ENCODE peak calls at places on chromosomes 13 and 19, in ten cellular contexts. Y, O, Q, P, M, S, F, E, T and K are unnamed samples.

GRCh38 chr13:75860935-75861334 is 224.8 kb downstream of the LMO7 start:
- DNase-seq in Y (peak; percentile 28), O (no peak), Q (no peak), P (no peak), M (no peak), S (no peak), F (no peak), E (no peak), T (no peak), K (no peak)

GRCh38 chr19:30690935-30691505 is 318.8 kb downstream of the ZNF536 start:
- DNase-seq in Y (no peak), O (peak; percentile 25), Q (no peak), P (no peak), M (no peak), S (no peak), F (no peak), E (no peak), T (no peak), K (no peak)

GRCh38 chr19:38433268-38433733 is at the start of gene RYR1:
- DNase-seq in Y (peak; percentile 58), O (peak; percentile 95), Q (peak; percentile 37), P (peak; percentile 96), M (peak; percentile 50), S (no peak), F (peak; percentile 5), E (no peak), T (peak; percentile 56), K (peak; percentile 44)

GRCh38 chr19:13640611-13641010 is 123.7 kb upstream of the MRI1 start:
- DNase-seq in Y (no peak), O (no peak), Q (no peak), P (no peak), M (no peak), S (no peak), F (no peak), E (no peak), T (no peak), K (no peak)

GRCh38 chr13:96100457-96101220 is 10.7 kb downstream of the HS6ST3 start:
- DNase-seq in Y (no peak), O (no peak), Q (no peak), P (no peak), M (no peak), S (no peak), F (no peak), E (no peak), T (no peak), K (no peak)

GRCh38 chr13:90654970-90655369 is 692.5 kb upstream of the MIR17HG start:
- DNase-seq in Y (no peak), O (no peak), Q (no peak), P (no peak), M (no peak), S (no peak), F (no peak), E (no peak), T (no peak), K (no peak)

GRCh38 chr19:55578761-55579747 is 1.6 kb downstream of the ZNF579 start:
- DNase-seq in Y (no peak), O (no peak), Q (no peak), P (no peak), M (no peak), S (no peak), F (no peak), E (no peak), T (no peak), K (no peak)

GRCh38 chr13:113420833-113421600 is 32.3 kb downstream of the ADPRHL1 start:
- DNase-seq in Y (peak; percentile 20), O (no peak), Q (no peak), P (no peak), M (no peak), S (no peak), F (no peak), E (no peak), T (no peak), K (no peak)

GRCh38 chr19:21851596-21852345 is 15.8 kb upstream of the ZNF43 start:
- DNase-seq in Y (peak; percentile 98), O (peak; percentile 98), Q (peak; percentile 91), P (peak; percentile 94), M (peak; percentile 97), S (peak; percentile 83), F (peak; percentile 96), E (peak; percentile 87), T (peak; percentile 95), K (peak; percentile 96)

GRCh38 chr19:21850636-21851255 is 14.8 kb upstream of the ZNF43 start:
- DNase-seq in Y (no peak), O (no peak), Q (no peak), P (no peak), M (no peak), S (no peak), F (no peak), E (no peak), T (no peak), K (no peak)

GRCh38 chr19:21843081-21843480 is 7.1 kb upstream of the ZNF43 start:
- DNase-seq in Y (no peak), O (no peak), Q (no peak), P (no peak), M (no peak), S (no peak), F (no peak), E (no peak), T (no peak), K (no peak)

DNA sequence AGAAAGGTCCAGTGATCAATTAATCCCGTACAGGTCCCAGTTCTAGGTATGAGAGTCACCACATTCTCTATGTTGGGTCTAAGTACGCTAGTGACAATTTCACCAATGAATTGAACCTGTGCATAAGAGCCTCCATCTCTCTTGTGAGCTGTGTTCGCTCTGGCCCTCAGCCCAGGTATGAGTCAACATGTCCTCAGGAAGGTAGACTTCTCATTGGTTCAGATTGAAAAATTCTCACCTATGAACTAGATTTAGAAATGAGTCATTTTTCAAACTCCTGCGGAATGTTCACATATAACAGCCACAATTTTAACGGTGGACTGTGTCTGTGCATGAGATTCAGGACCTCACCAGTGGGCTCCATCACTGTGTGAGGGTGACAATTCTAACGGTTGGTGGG is 12.7 kb upstream of the ZNF43 start:
- DNase-seq in Y (no peak), O (no peak), Q (no peak), P (no peak), M (no peak), S (peak; percentile 74), F (peak; percentile 36), E (peak; percentile 6), T (no peak), K (peak; percentile 33)
- H3K27ac ChIP-seq in Y (no peak overlapping the region), O (no peak overlapping the region), Q (no peak overlapping the region), P (no peak overlapping the region), M (no peak overlapping the region), S (no peak overlapping the region), F (no peak overlapping the region), E (no peak overlapping the region), T (no peak overlapping the region), K (no peak overlapping the region)

DNA sequence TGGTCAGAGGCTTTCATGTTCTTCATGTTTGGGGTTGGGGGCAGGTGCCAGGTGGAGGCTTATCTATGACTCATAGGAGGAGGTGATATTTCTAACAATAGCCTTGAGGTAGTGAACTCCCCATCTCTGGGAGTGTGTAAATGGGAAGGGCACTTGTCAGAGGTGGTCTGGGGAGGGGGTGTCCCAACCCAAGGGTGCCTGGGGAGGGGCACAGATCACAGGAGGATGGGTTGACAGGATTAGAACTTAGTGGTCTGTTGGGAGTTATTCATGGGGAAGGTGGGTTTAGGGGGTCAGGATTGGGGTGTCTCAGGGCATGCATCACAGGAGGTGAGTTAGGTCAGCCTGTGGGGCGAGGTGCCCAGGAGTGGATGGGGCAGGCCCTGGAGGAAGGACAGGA is 1.6 kb downstream of the ACTL9 start:
- DNase-seq in Y (no peak), O (no peak), Q (no peak), P (no peak), M (no peak), S (no peak), F (no peak), E (no peak), T (no peak), K (no peak)
- H3K4me3 ChIP-seq in Y (no peak overlapping the region), O (no peak overlapping the region), Q (no peak overlapping the region), P (no peak overlapping the region), M (no peak overlapping the region), S (no peak overlapping the region), F (no peak overlapping the region), E (no peak overlapping the region), T (no peak overlapping the region), K (no peak overlapping the region)

GRCh38 chr19:54420383-54421168 is 5.3 kb downstream of the TTYH1 start:
- DNase-seq in Y (no peak), O (peak; percentile 96), Q (no peak), P (no peak), M (no peak), S (no peak), F (peak; percentile 30), E (no peak), T (peak; percentile 86), K (no peak)
- H3K27ac ChIP-seq in Y (no peak overlapping the region), O (peak overlapping the region; percentile 97), Q (no peak overlapping the region), P (no peak overlapping the region), M (no peak overlapping the region), S (no peak overlapping the region), F (no peak overlapping the region), E (no peak overlapping the region), T (peak overlapping the region; percentile 73), K (no peak overlapping the region)

GRCh38 chr19:15320118-15320517 is 12.2 kb downstream of the BRD4 start:
- DNase-seq in Y (peak; percentile 87), O (no peak), Q (no peak), P (no peak), M (no peak), S (no peak), F (no peak), E (peak; percentile 41), T (no peak), K (no peak)

GRCh38 chr19:15318241-15318691 is 14.1 kb downstream of the BRD4 start:
- DNase-seq in Y (peak; percentile 53), O (no peak), Q (no peak), P (no peak), M (peak; percentile 16), S (no peak), F (no peak), E (no peak), T (peak; percentile 48), K (no peak)

GRCh38 chr19:15315101-15315500 is 17.2 kb downstream of the BRD4 start:
- DNase-seq in Y (no peak), O (no peak), Q (no peak), P (no peak), M (no peak), S (peak; percentile 81), F (no peak), E (no peak), T (no peak), K (no peak)

GRCh38 chr19:15316498-15316897 is 15.8 kb downstream of the BRD4 start:
- DNase-seq in Y (peak; percentile 61), O (no peak), Q (no peak), P (no peak), M (no peak), S (no peak), F (no peak), E (peak; percentile 32), T (no peak), K (no peak)

DNA sequence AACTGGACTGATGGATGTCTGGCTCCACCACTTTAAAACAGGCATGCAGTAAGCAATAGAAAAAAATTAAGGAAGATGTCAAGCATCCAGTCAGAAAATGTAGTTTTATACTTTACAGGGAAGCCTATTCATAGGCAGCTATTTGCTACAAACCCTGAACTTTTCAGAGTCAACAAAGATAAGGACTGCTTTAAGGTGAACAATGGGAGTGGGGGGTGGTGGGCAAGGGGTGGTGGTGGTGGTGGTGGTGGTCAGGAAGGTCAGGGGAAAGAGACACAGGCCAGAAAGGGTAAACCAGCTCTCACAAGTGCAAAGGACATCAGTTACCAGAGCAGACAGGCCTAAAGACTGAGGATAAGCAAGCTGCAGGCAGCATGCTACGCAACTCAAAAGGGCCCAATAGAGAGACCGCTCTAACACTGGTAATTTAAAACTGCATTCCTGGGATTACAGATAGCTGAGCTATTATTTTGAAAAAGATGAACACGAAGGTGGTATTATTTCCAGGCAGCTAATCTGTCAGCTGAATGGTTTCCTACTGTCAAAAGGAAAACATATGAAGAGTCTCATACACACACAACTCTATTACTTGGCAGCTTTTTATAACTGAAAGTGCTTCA is 14.8 kb downstream of the BRD4 start:
- DNase-seq in Y (peak; percentile 39), O (no peak), Q (no peak), P (no peak), M (peak; percentile 10), S (no peak), F (peak; percentile 72), E (peak; percentile 44), T (no peak), K (no peak)
- H3K4me3 ChIP-seq in Y (peak overlapping the region; percentile 30), O (no peak overlapping the region), Q (no peak overlapping the region), P (no peak overlapping the region), M (no peak overlapping the region), S (no peak overlapping the region), F (no peak overlapping the region), E (no peak overlapping the region), T (no peak overlapping the region), K (no peak overlapping the region)